ENCODE peak calls at places on chromosomes 7 and 10, in ten cellular contexts. One of them, this sample, is unnamed.

GRCh38 chr10:125144693-125145623 is 15.4 kb downstream of the CTBP2 start:
- DNase-seq in choroid plexus epithelial cell: peak; percentile 72
- DNase-seq in Peyer's patch: no peak
- DNase-seq in psoas muscle: no peak
- DNase-seq in natural killer cell: no peak
- DNase-seq in upper lobe of right lung: no peak
- DNase-seq in dorsolateral prefrontal cortex: no peak
- DNase-seq in fibroblast of mammary gland: peak; percentile 72
- DNase-seq in BJ: no peak
- DNase-seq in DND-41: peak; percentile 20
- DNase-seq in this sample: peak; percentile 53

GRCh38 chr7:140197938-140198337 is 21.2 kb upstream of the KDM7A start:
- DNase-seq in choroid plexus epithelial cell: no peak
- DNase-seq in Peyer's patch: no peak
- DNase-seq in psoas muscle: no peak
- DNase-seq in natural killer cell: no peak
- DNase-seq in upper lobe of right lung: no peak
- DNase-seq in dorsolateral prefrontal cortex: no peak
- DNase-seq in fibroblast of mammary gland: no peak
- DNase-seq in BJ: no peak
- DNase-seq in DND-41: no peak
- DNase-seq in this sample: no peak

GRCh38 chr7:91291902-91292301 is 27.7 kb downstream of the FZD1 start:
- DNase-seq in choroid plexus epithelial cell: no peak
- DNase-seq in Peyer's patch: no peak
- DNase-seq in psoas muscle: no peak
- DNase-seq in natural killer cell: no peak
- DNase-seq in upper lobe of right lung: no peak
- DNase-seq in dorsolateral prefrontal cortex: no peak
- DNase-seq in fibroblast of mammary gland: no peak
- DNase-seq in BJ: no peak
- DNase-seq in DND-41: no peak
- DNase-seq in this sample: no peak

GRCh38 chr10:86922553-86922961 is 34.9 kb downstream of the MMRN2 start:
- DNase-seq in choroid plexus epithelial cell: no peak
- DNase-seq in Peyer's patch: no peak
- DNase-seq in psoas muscle: no peak
- DNase-seq in natural killer cell: no peak
- DNase-seq in upper lobe of right lung: no peak
- DNase-seq in dorsolateral prefrontal cortex: no peak
- DNase-seq in fibroblast of mammary gland: no peak
- DNase-seq in BJ: no peak
- DNase-seq in DND-41: no peak
- DNase-seq in this sample: no peak

GRCh38 chr10:37865957-37866671 is 8.7 kb upstream of the ZNF248 start:
- DNase-seq in choroid plexus epithelial cell: no peak
- DNase-seq in Peyer's patch: no peak
- DNase-seq in psoas muscle: no peak
- DNase-seq in natural killer cell: no peak
- DNase-seq in upper lobe of right lung: no peak
- DNase-seq in dorsolateral prefrontal cortex: no peak
- DNase-seq in fibroblast of mammary gland: no peak
- DNase-seq in BJ: no peak
- DNase-seq in DND-41: no peak
- DNase-seq in this sample: no peak

GRCh38 chr7:69283421-69283820 is 314.9 kb upstream of the AUTS2 start:
- DNase-seq in choroid plexus epithelial cell: no peak
- DNase-seq in Peyer's patch: no peak
- DNase-seq in psoas muscle: no peak
- DNase-seq in natural killer cell: no peak
- DNase-seq in upper lobe of right lung: no peak
- DNase-seq in dorsolateral prefrontal cortex: no peak
- DNase-seq in fibroblast of mammary gland: peak; percentile 20
- DNase-seq in BJ: no peak
- DNase-seq in DND-41: no peak
- DNase-seq in this sample: no peak

GRCh38 chr10:78868861-78869260 is 199.9 kb upstream of the ZMIZ1 start:
- DNase-seq in choroid plexus epithelial cell: no peak
- DNase-seq in Peyer's patch: peak; percentile 18
- DNase-seq in psoas muscle: no peak
- DNase-seq in natural killer cell: no peak
- DNase-seq in upper lobe of right lung: no peak
- DNase-seq in dorsolateral prefrontal cortex: no peak
- DNase-seq in fibroblast of mammary gland: no peak
- DNase-seq in BJ: no peak
- DNase-seq in DND-41: no peak
- DNase-seq in this sample: no peak

GRCh38 chr7:30931161-30931926 is 19.7 kb downstream of the AQP1 start:
- DNase-seq in choroid plexus epithelial cell: no peak
- DNase-seq in Peyer's patch: no peak
- DNase-seq in psoas muscle: peak; percentile 70
- DNase-seq in natural killer cell: no peak
- DNase-seq in upper lobe of right lung: peak; percentile 60
- DNase-seq in dorsolateral prefrontal cortex: peak; percentile 21
- DNase-seq in fibroblast of mammary gland: no peak
- DNase-seq in BJ: no peak
- DNase-seq in DND-41: no peak
- DNase-seq in this sample: no peak

GRCh38 chr7:24727165-24728120 is 29.8 kb downstream of the GSDME start:
- DNase-seq in choroid plexus epithelial cell: peak; percentile 26
- DNase-seq in Peyer's patch: no peak
- DNase-seq in psoas muscle: peak; percentile 68
- DNase-seq in natural killer cell: no peak
- DNase-seq in upper lobe of right lung: no peak
- DNase-seq in dorsolateral prefrontal cortex: no peak
- DNase-seq in fibroblast of mammary gland: peak; percentile 35
- DNase-seq in BJ: no peak
- DNase-seq in DND-41: peak; percentile 58
- DNase-seq in this sample: no peak

GRCh38 chr10:17872191-17873091 is 63.3 kb downstream of the MRC1 start:
- DNase-seq in choroid plexus epithelial cell: peak; percentile 63
- DNase-seq in Peyer's patch: no peak
- DNase-seq in psoas muscle: no peak
- DNase-seq in natural killer cell: no peak
- DNase-seq in upper lobe of right lung: no peak
- DNase-seq in dorsolateral prefrontal cortex: no peak
- DNase-seq in fibroblast of mammary gland: peak; percentile 52
- DNase-seq in BJ: no peak
- DNase-seq in DND-41: peak; percentile 54
- DNase-seq in this sample: peak; percentile 37

GRCh38 chr10:77328272-77328816 is 309.3 kb downstream of the KCNMA1 start:
- DNase-seq in choroid plexus epithelial cell: peak; percentile 63
- DNase-seq in Peyer's patch: no peak
- DNase-seq in psoas muscle: no peak
- DNase-seq in natural killer cell: no peak
- DNase-seq in upper lobe of right lung: no peak
- DNase-seq in dorsolateral prefrontal cortex: no peak
- DNase-seq in fibroblast of mammary gland: peak; percentile 48
- DNase-seq in BJ: no peak
- DNase-seq in DND-41: peak; percentile 56
- DNase-seq in this sample: peak; percentile 70

GRCh38 chr10:71968553-71969474 is 4.6 kb downstream of the CHST3 start:
- DNase-seq in choroid plexus epithelial cell: no peak
- DNase-seq in Peyer's patch: no peak
- DNase-seq in psoas muscle: no peak
- DNase-seq in natural killer cell: no peak
- DNase-seq in upper lobe of right lung: no peak
- DNase-seq in dorsolateral prefrontal cortex: no peak
- DNase-seq in fibroblast of mammary gland: no peak
- DNase-seq in BJ: no peak
- DNase-seq in DND-41: no peak
- DNase-seq in this sample: no peak

GRCh38 chr10:71971311-71971731 is 7.1 kb downstream of the CHST3 start:
- DNase-seq in choroid plexus epithelial cell: no peak
- DNase-seq in Peyer's patch: no peak
- DNase-seq in psoas muscle: no peak
- DNase-seq in natural killer cell: no peak
- DNase-seq in upper lobe of right lung: no peak
- DNase-seq in dorsolateral prefrontal cortex: peak; percentile 55
- DNase-seq in fibroblast of mammary gland: no peak
- DNase-seq in BJ: no peak
- DNase-seq in DND-41: no peak
- DNase-seq in this sample: no peak

GRCh38 chr10:71970869-71971268 is 6.7 kb downstream of the CHST3 start:
- DNase-seq in choroid plexus epithelial cell: no peak
- DNase-seq in Peyer's patch: no peak
- DNase-seq in psoas muscle: no peak
- DNase-seq in natural killer cell: no peak
- DNase-seq in upper lobe of right lung: peak; percentile 9
- DNase-seq in dorsolateral prefrontal cortex: no peak
- DNase-seq in fibroblast of mammary gland: no peak
- DNase-seq in BJ: no peak
- DNase-seq in DND-41: no peak
- DNase-seq in this sample: no peak

GRCh38 chr10:71969929-71970328 is 5.7 kb downstream of the CHST3 start:
- DNase-seq in choroid plexus epithelial cell: no peak
- DNase-seq in Peyer's patch: no peak
- DNase-seq in psoas muscle: no peak
- DNase-seq in natural killer cell: no peak
- DNase-seq in upper lobe of right lung: no peak
- DNase-seq in dorsolateral prefrontal cortex: no peak
- DNase-seq in fibroblast of mammary gland: no peak
- DNase-seq in BJ: no peak
- DNase-seq in DND-41: no peak
- DNase-seq in this sample: no peak

DNA sequence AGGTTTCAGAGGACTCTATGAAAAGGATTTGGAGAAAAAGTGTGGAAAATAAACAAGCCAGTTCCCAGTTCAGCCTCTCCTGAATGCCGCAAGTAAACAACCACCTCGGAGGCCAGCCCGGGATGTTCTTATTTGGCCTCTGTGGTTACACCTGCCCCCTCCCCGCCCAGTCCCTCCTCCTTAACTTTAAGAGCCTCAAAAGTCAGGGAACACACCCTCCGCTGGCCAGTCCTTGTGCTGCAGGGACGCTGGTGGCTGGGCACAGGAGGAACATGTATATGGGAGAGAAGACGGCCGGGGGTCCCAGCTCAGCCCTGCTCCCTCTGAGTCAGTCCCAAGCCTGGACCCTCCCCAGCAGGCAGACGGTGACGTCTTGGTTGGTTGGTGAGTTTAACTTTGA is 6.1 kb downstream of the CHST3 start:
- DNase-seq in choroid plexus epithelial cell: no peak
- DNase-seq in Peyer's patch: no peak
- DNase-seq in psoas muscle: peak; percentile 73
- DNase-seq in natural killer cell: no peak
- DNase-seq in upper lobe of right lung: peak; percentile 66
- DNase-seq in dorsolateral prefrontal cortex: no peak
- DNase-seq in fibroblast of mammary gland: no peak
- DNase-seq in BJ: no peak
- DNase-seq in DND-41: no peak
- DNase-seq in this sample: peak; percentile 53
- TF ChIP-seq CTCF in choroid plexus epithelial cell: peak; percentile 39
- TF ChIP-seq CTCF in Peyer's patch: no peak
- TF ChIP-seq CTCF in psoas muscle: peak; percentile 16
- TF ChIP-seq CTCF in natural killer cell: no peak
- TF ChIP-seq CTCF in upper lobe of right lung: no peak
- TF ChIP-seq CTCF in dorsolateral prefrontal cortex: no peak
- TF ChIP-seq CTCF in fibroblast of mammary gland: peak; percentile 18
- TF ChIP-seq CTCF in BJ: peak; percentile 47
- TF ChIP-seq CTCF in DND-41: peak; percentile 30
- TF ChIP-seq CTCF in this sample: no peak

DNA sequence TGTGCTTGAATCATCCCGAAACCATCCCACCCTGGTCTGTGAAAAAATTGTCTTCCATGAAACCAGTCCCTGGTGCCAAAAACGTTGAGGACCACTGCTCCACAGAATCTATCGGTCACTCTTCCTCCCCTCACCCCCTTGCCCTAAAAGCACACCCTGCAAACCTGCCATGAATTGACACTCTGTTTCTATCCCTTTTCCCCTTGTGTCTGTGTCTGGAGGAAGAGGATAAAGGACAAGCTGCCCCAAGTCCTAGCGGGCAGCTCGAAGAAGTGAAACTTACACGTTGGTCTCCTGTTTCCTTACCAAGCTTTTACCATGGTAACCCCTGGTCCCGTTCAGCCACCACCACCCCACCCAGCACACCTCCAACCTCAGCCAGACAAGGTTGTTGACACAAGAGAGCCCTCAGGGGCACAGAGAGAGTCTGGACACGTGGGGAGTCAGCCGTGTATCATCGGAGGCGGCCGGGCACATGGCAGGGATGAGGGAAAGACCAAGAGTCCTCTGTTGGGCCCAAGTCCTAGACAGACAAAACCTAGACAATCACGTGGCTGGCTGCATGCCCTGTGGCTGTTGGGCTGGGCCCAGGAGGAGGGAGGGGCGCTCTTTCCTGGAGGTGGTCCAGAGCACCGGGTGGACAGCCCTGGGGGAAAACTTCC is 784 bp upstream of the SERPINE1 start:
- DNase-seq in choroid plexus epithelial cell: peak; percentile 89
- DNase-seq in Peyer's patch: peak; percentile 59
- DNase-seq in psoas muscle: peak; percentile 84
- DNase-seq in natural killer cell: peak; percentile 40
- DNase-seq in upper lobe of right lung: peak; percentile 72
- DNase-seq in dorsolateral prefrontal cortex: no peak
- DNase-seq in fibroblast of mammary gland: peak; percentile 85
- DNase-seq in BJ: no peak
- DNase-seq in DND-41: no peak
- DNase-seq in this sample: no peak
- TF ChIP-seq CTCF in choroid plexus epithelial cell: no peak
- TF ChIP-seq CTCF in Peyer's patch: no peak
- TF ChIP-seq CTCF in psoas muscle: no peak
- TF ChIP-seq CTCF in natural killer cell: no peak
- TF ChIP-seq CTCF in upper lobe of right lung: no peak
- TF ChIP-seq CTCF in dorsolateral prefrontal cortex: no peak
- TF ChIP-seq CTCF in fibroblast of mammary gland: no peak
- TF ChIP-seq CTCF in BJ: no peak
- TF ChIP-seq CTCF in DND-41: no peak
- TF ChIP-seq CTCF in this sample: no peak

GRCh38 chr10:15719899-15720634 is at the start of gene ITGA8:
- DNase-seq in choroid plexus epithelial cell: peak; percentile 47
- DNase-seq in Peyer's patch: no peak
- DNase-seq in psoas muscle: peak; percentile 55
- DNase-seq in natural killer cell: no peak
- DNase-seq in upper lobe of right lung: peak; percentile 64
- DNase-seq in dorsolateral prefrontal cortex: no peak
- DNase-seq in fibroblast of mammary gland: peak; percentile 39
- DNase-seq in BJ: no peak
- DNase-seq in DND-41: no peak
- DNase-seq in this sample: peak; percentile 72
- TF ChIP-seq CTCF in choroid plexus epithelial cell: peak; percentile 71
- TF ChIP-seq CTCF in Peyer's patch: no peak
- TF ChIP-seq CTCF in psoas muscle: peak; percentile 23
- TF ChIP-seq CTCF in natural killer cell: no peak
- TF ChIP-seq CTCF in upper lobe of right lung: peak; percentile 37
- TF ChIP-seq CTCF in dorsolateral prefrontal cortex: peak; percentile 13
- TF ChIP-seq CTCF in fibroblast of mammary gland: peak; percentile 57
- TF ChIP-seq CTCF in BJ: peak; percentile 63
- TF ChIP-seq CTCF in DND-41: peak; percentile 13
- TF ChIP-seq CTCF in this sample: peak; percentile 53

DNA sequence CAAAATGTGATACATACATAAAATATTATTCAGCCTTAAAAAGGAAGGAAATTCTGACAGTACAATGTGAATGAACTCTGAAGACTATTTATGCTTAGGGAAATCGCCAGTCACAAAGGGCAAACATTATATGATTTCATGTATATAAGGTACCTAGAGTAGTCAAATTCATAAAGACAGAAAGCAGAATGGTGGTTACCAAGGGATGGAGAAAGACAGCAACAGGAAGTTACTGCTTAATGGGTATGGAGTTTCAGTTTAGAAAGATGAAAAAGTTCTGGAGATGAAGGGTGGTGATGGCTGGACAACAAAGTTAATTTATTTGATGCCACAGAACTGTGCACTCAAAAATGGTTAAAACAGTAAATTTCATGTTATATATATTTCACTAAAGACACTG is 9.6 kb downstream of the ARHGAP12 start:
- DNase-seq in choroid plexus epithelial cell: no peak
- DNase-seq in Peyer's patch: no peak
- DNase-seq in psoas muscle: no peak
- DNase-seq in natural killer cell: no peak
- DNase-seq in upper lobe of right lung: no peak
- DNase-seq in dorsolateral prefrontal cortex: no peak
- DNase-seq in fibroblast of mammary gland: no peak
- DNase-seq in BJ: no peak
- DNase-seq in DND-41: no peak
- DNase-seq in this sample: no peak
- TF ChIP-seq CTCF in choroid plexus epithelial cell: no peak
- TF ChIP-seq CTCF in Peyer's patch: no peak
- TF ChIP-seq CTCF in psoas muscle: no peak
- TF ChIP-seq CTCF in natural killer cell: no peak
- TF ChIP-seq CTCF in upper lobe of right lung: no peak
- TF ChIP-seq CTCF in dorsolateral prefrontal cortex: no peak
- TF ChIP-seq CTCF in fibroblast of mammary gland: no peak
- TF ChIP-seq CTCF in BJ: no peak
- TF ChIP-seq CTCF in DND-41: no peak
- TF ChIP-seq CTCF in this sample: no peak